ENCODE peak calls at places on chromosomes 7 and 10, in five cellular contexts. O, T, B, R and M are unnamed samples.

GRCh38 chr7:45695249-45695995 is 121.3 kb downstream of the ADCY1 start:
- DNase-seq in O (no peak), T (no peak), B (no peak), R (no peak), M (no peak)

GRCh38 chr10:114674321-114674720 is 16.2 kb upstream of the ABLIM1 start:
- DNase-seq in O (no peak), T (no peak), B (no peak), R (no peak), M (no peak)

GRCh38 chr10:119518936-119519335 is 23.6 kb downstream of the RGS10 start:
- DNase-seq in O (no peak), T (no peak), B (no peak), R (no peak), M (no peak)

GRCh38 chr7:68185641-68186040 is 1189.0 kb downstream of the TYW1 start:
- DNase-seq in O (no peak), T (no peak), B (no peak), R (peak), M (no peak)

GRCh38 chr7:6705959-6706665 is 635 bp downstream of the ZNF12 start:
- DNase-seq in O (peak), T (peak), B (peak), R (peak), M (peak)

GRCh38 chr10:68543004-68543918 is 15.9 kb upstream of the SLC25A16 start:
- DNase-seq in O (peak), T (peak), B (peak), R (no peak), M (no peak)

GRCh38 chr7:126589068-126589684 is 663.6 kb downstream of the GRM8 start:
- DNase-seq in O (peak), T (no peak), B (peak), R (no peak), M (no peak)

GRCh38 chr7:145106001-145106400 is 270.1 kb upstream of the TPK1 start:
- DNase-seq in O (no peak), T (no peak), B (peak), R (no peak), M (peak)

GRCh38 chr7:143456992-143457793 is 13.9 kb downstream of the TAS2R60 start:
- DNase-seq in O (no peak), T (peak), B (no peak), R (no peak), M (peak)

GRCh38 chr10:133378251-133379096 is 588 bp upstream of the PAOX start:
- DNase-seq in O (peak), T (peak), B (peak), R (peak), M (peak)

GRCh38 chr7:603152-603941 is 83.7 kb upstream of the PDGFA start:
- DNase-seq in O (no peak), T (no peak), B (no peak), R (no peak), M (no peak)

GRCh38 chr10:53601260-53601875 is 828.8 kb upstream of the MBL2 start:
- DNase-seq in O (peak), T (peak), B (no peak), R (no peak), M (peak)

GRCh38 chr10:118246340-118247247 is 95.5 kb downstream of the FAM204A start:
- DNase-seq in O (peak), T (no peak), B (no peak), R (no peak), M (no peak)

GRCh38 chr7:47689558-47689957 is 107.6 kb upstream of the TNS3 start:
- DNase-seq in O (no peak), T (no peak), B (no peak), R (no peak), M (no peak)

GRCh38 chr7:111710839-111711380 is 148.6 kb upstream of the IMMP2L start:
- DNase-seq in O (no peak), T (no peak), B (no peak), R (no peak), M (no peak)

GRCh38 chr10:133390597-133391248 is 3.2 kb upstream of the MTG1 start:
- DNase-seq in O (no peak), T (no peak), B (no peak), R (no peak), M (no peak)

GRCh38 chr10:27448926-27449325 is 55.2 kb upstream of the RAB18 start:
- DNase-seq in O (peak), T (peak), B (no peak), R (no peak), M (no peak)

GRCh38 chr10:14397069-14397468 is 66.3 kb upstream of the FRMD4A start:
- DNase-seq in O (peak), T (peak), B (peak), R (no peak), M (peak)

GRCh38 chr7:48299580-48300169 is 128.4 kb downstream of the ABCA13 start:
- DNase-seq in O (peak), T (peak), B (peak), R (peak), M (peak)

GRCh38 chr7:142873281-142873784 is 12.2 kb downstream of the TRPV6 start:
- DNase-seq in O (no peak), T (no peak), B (no peak), R (peak), M (peak)

GRCh38 chr10:118488710-118489497 is 106.5 kb downstream of the PRLHR start:
- DNase-seq in O (no peak), T (no peak), B (no peak), R (no peak), M (no peak)

GRCh38 chr7:144853542-144853941 is 17.7 kb upstream of the TPK1 start:
- DNase-seq in O (peak), T (no peak), B (no peak), R (no peak), M (no peak)

GRCh38 chr7:90772410-90772809 is 176.3 kb downstream of the CDK14 start:
- DNase-seq in O (no peak), T (no peak), B (no peak), R (no peak), M (peak)

GRCh38 chr10:58152698-58153263 is 114.9 kb downstream of the IPMK start:
- DNase-seq in O (peak), T (peak), B (peak), R (peak), M (peak)

GRCh38 chr7:1512781-1513656 is 8.8 kb upstream of the INTS1 start:
- DNase-seq in O (peak), T (peak), B (peak), R (peak), M (peak)

GRCh38 chr7:140983802-140984201 is 30.9 kb downstream of the MRPS33 start:
- DNase-seq in O (no peak), T (no peak), B (no peak), R (no peak), M (peak)

GRCh38 chr7:5282464-5283316 is at the start of gene SLC29A4:
- DNase-seq in O (no peak), T (no peak), B (peak), R (peak), M (no peak)

GRCh38 chr7:5287802-5288201 is 5.1 kb downstream of the SLC29A4 start:
- DNase-seq in O (no peak), T (no peak), B (no peak), R (no peak), M (no peak)

GRCh38 chr7:5286933-5287332 is 4.2 kb downstream of the SLC29A4 start:
- DNase-seq in O (no peak), T (no peak), B (no peak), R (no peak), M (no peak)

GRCh38 chr7:5283421-5284303 is 919 bp downstream of the SLC29A4 start:
- DNase-seq in O (no peak), T (no peak), B (no peak), R (peak), M (no peak)

DNA sequence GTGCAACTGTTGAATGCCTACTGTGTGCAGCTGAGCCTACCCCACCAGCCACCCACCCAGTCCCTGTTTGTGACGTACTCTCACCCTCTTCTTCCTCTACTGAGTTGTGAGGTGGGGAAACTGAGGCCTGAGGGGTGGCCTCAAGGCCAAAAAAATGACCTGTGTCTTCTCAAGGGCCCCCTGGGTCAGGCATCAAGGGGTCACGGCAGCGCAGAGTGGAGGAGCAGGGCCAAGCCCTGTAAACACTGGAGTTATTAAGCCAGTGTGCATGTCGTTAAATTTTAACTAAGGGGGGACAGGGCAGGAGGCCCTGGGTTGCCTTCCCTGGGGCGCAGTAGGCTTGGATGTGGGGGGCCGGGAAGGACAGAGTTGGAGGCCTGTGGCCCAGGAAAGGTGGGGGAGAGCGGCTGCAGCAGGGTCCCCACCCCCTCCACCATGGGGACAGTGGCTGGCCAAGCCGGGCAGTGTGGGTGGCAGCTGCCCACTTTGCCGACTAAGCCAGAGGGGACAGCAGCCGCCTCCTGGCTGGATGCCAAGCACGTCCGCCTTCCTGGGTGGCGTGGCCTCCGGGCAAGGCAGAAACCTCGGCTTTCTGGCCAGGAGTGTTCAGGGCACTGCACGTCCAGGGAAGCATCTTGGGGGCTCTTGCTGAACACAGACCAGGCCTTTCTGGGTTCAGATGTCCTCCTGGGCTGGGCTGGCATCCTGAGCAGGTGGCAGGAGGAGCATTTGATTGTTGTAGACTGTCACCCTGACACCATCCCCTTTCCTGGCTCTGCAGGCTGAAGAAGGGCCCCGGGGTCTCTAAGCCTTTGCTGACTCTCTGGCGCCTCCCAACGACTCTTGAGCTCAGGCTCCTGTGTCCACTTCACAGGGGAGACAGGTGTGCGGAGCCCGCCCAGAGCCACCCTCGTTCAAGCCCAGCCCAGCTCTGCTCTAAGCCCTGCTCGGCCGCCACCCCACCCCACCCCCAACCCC is 1.9 kb downstream of the SLC29A4 start:
- DNase-seq in O (no peak), T (no peak), B (peak), R (peak), M (peak)
- H3K4me3 ChIP-seq in O (no peak), T (no peak), B (no peak), R (peak), M (no peak)

DNA sequence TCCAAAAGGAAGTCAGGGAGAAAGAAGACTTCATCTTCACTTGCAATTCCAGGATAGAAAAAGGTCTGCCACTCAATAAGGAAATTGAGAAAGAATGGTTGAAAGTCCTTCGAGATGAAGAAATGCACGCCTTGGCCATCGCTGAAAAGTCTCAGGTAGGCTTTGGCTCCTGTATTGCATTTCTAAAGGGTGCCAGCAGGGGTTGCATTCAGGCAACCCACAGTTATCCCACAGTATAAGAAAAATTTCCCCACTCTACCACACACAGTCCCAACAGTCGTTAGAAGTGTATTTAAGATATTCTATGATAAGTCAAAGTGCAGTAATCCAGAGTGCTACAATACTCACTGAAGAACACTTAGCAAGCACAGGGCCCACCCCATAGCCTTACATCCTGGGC is 93.4 kb upstream of the FGL2 start:
- DNase-seq in O (no peak), T (no peak), B (no peak), R (no peak), M (no peak)
- TF ChIP-seq CTCF in O (peak), T (no peak), B (no peak), R (peak), M (no peak)

GRCh38 chr7:81637527-81637926 is 132.3 kb downstream of the HGF start:
- DNase-seq in O (no peak), T (no peak), B (no peak), R (no peak), M (no peak)
- H3K4me3 ChIP-seq in O (no peak), T (no peak), B (no peak), R (no peak), M (no peak)

GRCh38 chr7:116342125-116342524 is 131.8 kb downstream of the TES start:
- DNase-seq in O (no peak), T (no peak), B (no peak), R (no peak), M (no peak)

GRCh38 chr7:116340201-116340847 is 130.0 kb downstream of the TES start:
- DNase-seq in O (no peak), T (peak), B (no peak), R (no peak), M (no peak)

GRCh38 chr7:116337800-116338199 is 127.5 kb downstream of the TES start:
- DNase-seq in O (no peak), T (no peak), B (no peak), R (no peak), M (no peak)

GRCh38 chr7:116339564-116339963 is 129.2 kb downstream of the TES start:
- DNase-seq in O (no peak), T (peak), B (no peak), R (no peak), M (no peak)

GRCh38 chr7:116341222-116341907 is 131.0 kb downstream of the TES start:
- DNase-seq in O (no peak), T (no peak), B (no peak), R (no peak), M (no peak)
- TF ChIP-seq CTCF in O (peak), T (peak), B (no peak), R (no peak), M (peak)

GRCh38 chr10:29628912-29629526 is 5.8 kb downstream of the SVIL start:
- DNase-seq in O (no peak), T (no peak), B (no peak), R (no peak), M (no peak)

GRCh38 chr10:29627201-29628105 is 7.3 kb downstream of the SVIL start:
- DNase-seq in O (peak), T (peak), B (no peak), R (no peak), M (peak)

GRCh38 chr10:29634105-29634504 is 666 bp downstream of the SVIL start:
- DNase-seq in O (peak), T (no peak), B (no peak), R (no peak), M (no peak)

GRCh38 chr10:29631049-29631339 is 3.8 kb downstream of the SVIL start:
- DNase-seq in O (no peak), T (no peak), B (no peak), R (no peak), M (no peak)

GRCh38 chr10:29630205-29631048 is 4.3 kb downstream of the SVIL start:
- DNase-seq in O (peak), T (no peak), B (peak), R (no peak), M (no peak)
- H3K4me3 ChIP-seq in O (no peak), T (no peak), B (peak), R (no peak), M (no peak)

GRCh38 chr7:158495780-158496179 is 91.8 kb downstream of the PTPRN2 start:
- DNase-seq in O (no peak), T (no peak), B (peak), R (peak), M (peak)
- TF ChIP-seq CTCF in O (no peak), T (no peak), B (peak), R (peak), M (peak)

GRCh38 chr10:72009430-72010081 is 45.4 kb downstream of the CHST3 start:
- DNase-seq in O (peak), T (peak), B (no peak), R (peak), M (peak)
- H3K4me3 ChIP-seq in O (no peak), T (no peak), B (no peak), R (no peak), M (no peak)

GRCh38 chr10:103281753-103282152 is 4.8 kb downstream of the INA start:
- DNase-seq in O (no peak), T (no peak), B (no peak), R (peak), M (no peak)
- TF ChIP-seq CTCF in O (no peak), T (no peak), B (no peak), R (no peak), M (no peak)

DNA sequence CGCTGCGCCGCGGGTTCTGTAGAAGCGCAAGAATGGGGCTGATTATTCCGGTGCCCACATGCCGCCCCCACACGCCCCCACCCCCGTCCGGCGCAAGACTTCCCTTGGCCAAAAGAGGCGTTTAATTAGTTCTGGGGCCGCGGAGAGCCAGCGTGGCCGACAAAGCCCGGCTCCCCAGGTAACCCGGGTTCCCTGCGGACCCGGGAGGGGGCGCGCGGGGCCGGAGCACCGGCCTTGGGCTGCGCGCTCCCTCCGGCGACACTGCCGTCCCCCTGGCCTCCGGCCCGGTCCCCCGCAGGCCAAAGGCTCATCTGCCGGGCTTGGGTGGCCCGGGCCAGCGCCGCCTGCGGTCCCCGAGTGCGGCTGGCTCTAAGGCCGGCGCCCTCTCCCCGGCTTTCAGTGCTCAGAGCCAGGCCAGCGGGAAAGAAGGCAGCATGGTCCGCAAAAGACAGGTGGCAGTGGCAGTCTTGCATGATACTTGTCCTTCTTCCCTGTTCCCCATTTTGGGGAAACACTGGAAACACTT is 18.5 kb upstream of the PTF1A start:
- DNase-seq in O (no peak), T (no peak), B (no peak), R (no peak), M (no peak)
- H3K4me3 ChIP-seq in O (no peak), T (no peak), B (no peak), R (no peak), M (no peak)

GRCh38 chr10:123559823-123560092 is 106.4 kb upstream of the GPR26 start:
- DNase-seq in O (no peak), T (no peak), B (no peak), R (no peak), M (no peak)

GRCh38 chr10:123559066-123559822 is 106.9 kb upstream of the GPR26 start:
- DNase-seq in O (peak), T (peak), B (peak), R (peak), M (peak)

GRCh38 chr10:123557366-123558108 is 108.6 kb upstream of the GPR26 start:
- DNase-seq in O (no peak), T (no peak), B (no peak), R (no peak), M (no peak)

GRCh38 chr10:123560301-123561144 is 105.6 kb upstream of the GPR26 start:
- DNase-seq in O (no peak), T (no peak), B (no peak), R (no peak), M (no peak)

DNA sequence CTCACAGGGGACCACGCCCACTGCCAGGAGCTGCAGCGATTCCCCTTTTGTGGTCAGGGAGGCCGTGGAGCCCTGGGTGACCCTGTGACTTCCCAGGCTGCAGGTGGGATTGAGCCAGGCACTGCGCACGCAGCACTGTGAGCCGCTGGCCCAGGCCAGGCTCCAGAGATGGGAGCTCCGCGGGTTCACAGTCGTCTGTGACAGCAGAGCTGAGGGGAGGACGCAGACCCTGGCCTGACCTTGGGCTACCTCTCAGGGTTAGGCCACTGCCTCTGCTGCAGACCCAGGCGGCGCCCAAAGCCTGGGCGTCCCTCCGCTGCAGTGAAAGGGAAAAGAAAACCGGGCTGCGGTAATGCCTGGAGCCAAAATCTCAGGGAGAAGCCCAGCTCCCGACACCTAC is 107.5 kb upstream of the GPR26 start:
- DNase-seq in O (no peak), T (no peak), B (no peak), R (no peak), M (no peak)
- TF ChIP-seq CTCF in O (no peak), T (no peak), B (no peak), R (no peak), M (no peak)